ENCODE peak calls at places on chromosomes 7 and 10, in seven cellular contexts. R, D, K, S, M, V and A are unnamed samples.
A peak's percentile ranks its signal among the peaks of the same experiment; 100 is the strongest.

GRCh38 chr10:79244068-79244442 is 103.2 kb upstream of the PPIF start:
- DNase-seq in R (no peak), D (no peak), K (no peak), S (no peak), M (no peak), V (no peak), A (no peak)

GRCh38 chr10:89888647-89889046 is 187.3 kb downstream of the KIF20B start:
- DNase-seq in R (no peak), D (no peak), K (no peak), S (peak; percentile 25), M (peak; percentile 6), V (no peak), A (no peak)

GRCh38 chr7:130841416-130841815 is 107.4 kb upstream of the KLF14 start:
- DNase-seq in R (no peak), D (no peak), K (no peak), S (no peak), M (no peak), V (no peak), A (no peak)

GRCh38 chr10:21526952-21527633 is 1.6 kb upstream of the SKIDA1 start:
- DNase-seq in R (peak; percentile 71), D (peak; percentile 73), K (peak; percentile 42), S (peak; percentile 69), M (peak; percentile 58), V (no peak), A (peak; percentile 62)

GRCh38 chr10:74928742-74929191 is 102.4 kb downstream of the KAT6B start:
- DNase-seq in R (no peak), D (peak; percentile 59), K (no peak), S (no peak), M (no peak), V (no peak), A (peak; percentile 49)

GRCh38 chr7:138032186-138032585 is 30.3 kb upstream of the CREB3L2 start:
- DNase-seq in R (no peak), D (no peak), K (no peak), S (no peak), M (no peak), V (no peak), A (no peak)

GRCh38 chr7:150404785-150405583 is 25.9 kb downstream of the ZNF775 start:
- DNase-seq in R (peak; percentile 90), D (peak; percentile 92), K (peak; percentile 78), S (peak; percentile 93), M (peak; percentile 91), V (peak; percentile 73), A (peak; percentile 82)

GRCh38 chr7:137944168-137944567 is 57.7 kb downstream of the CREB3L2 start:
- DNase-seq in R (no peak), D (peak; percentile 96), K (peak; percentile 83), S (no peak), M (no peak), V (no peak), A (peak; percentile 58)

GRCh38 chr10:132967540-132967939 is 25.2 kb upstream of the CFAP46 start:
- DNase-seq in R (no peak), D (no peak), K (no peak), S (no peak), M (peak; percentile 66), V (no peak), A (no peak)

GRCh38 chr10:119677126-119677525 is 25.9 kb downstream of the BAG3 start:
- DNase-seq in R (no peak), D (no peak), K (no peak), S (no peak), M (no peak), V (no peak), A (no peak)

GRCh38 chr7:2248984-2249694 is 7.1 kb downstream of the NUDT1 start:
- DNase-seq in R (peak; percentile 66), D (peak; percentile 98), K (peak; percentile 94), S (peak; percentile 67), M (peak; percentile 53), V (peak; percentile 25), A (peak; percentile 96)

GRCh38 chr7:4056552-4057288 is 625.4 kb upstream of the FOXK1 start:
- DNase-seq in R (no peak), D (no peak), K (no peak), S (no peak), M (no peak), V (no peak), A (no peak)

GRCh38 chr7:35971133-35971995 is 170.5 kb downstream of the SEPTIN7 start:
- DNase-seq in R (no peak), D (no peak), K (no peak), S (no peak), M (peak; percentile 21), V (no peak), A (no peak)

GRCh38 chr7:151339651-151340377 is 1.8 kb upstream of the NUB1 start:
- DNase-seq in R (no peak), D (no peak), K (no peak), S (no peak), M (no peak), V (no peak), A (no peak)

GRCh38 chr7:91940171-91940570 is 491 bp upstream of the AKAP9 start:
- DNase-seq in R (peak; percentile 20), D (peak; percentile 28), K (peak; percentile 22), S (peak; percentile 28), M (peak; percentile 45), V (no peak), A (peak; percentile 33)

GRCh38 chr7:38195804-38196595 is 18.0 kb downstream of the STARD3NL start:
- DNase-seq in R (no peak), D (no peak), K (peak; percentile 35), S (no peak), M (no peak), V (no peak), A (peak; percentile 47)

GRCh38 chr7:155602750-155603149 is 41.7 kb upstream of the RBM33 start:
- DNase-seq in R (no peak), D (no peak), K (no peak), S (no peak), M (no peak), V (no peak), A (no peak)

DNA sequence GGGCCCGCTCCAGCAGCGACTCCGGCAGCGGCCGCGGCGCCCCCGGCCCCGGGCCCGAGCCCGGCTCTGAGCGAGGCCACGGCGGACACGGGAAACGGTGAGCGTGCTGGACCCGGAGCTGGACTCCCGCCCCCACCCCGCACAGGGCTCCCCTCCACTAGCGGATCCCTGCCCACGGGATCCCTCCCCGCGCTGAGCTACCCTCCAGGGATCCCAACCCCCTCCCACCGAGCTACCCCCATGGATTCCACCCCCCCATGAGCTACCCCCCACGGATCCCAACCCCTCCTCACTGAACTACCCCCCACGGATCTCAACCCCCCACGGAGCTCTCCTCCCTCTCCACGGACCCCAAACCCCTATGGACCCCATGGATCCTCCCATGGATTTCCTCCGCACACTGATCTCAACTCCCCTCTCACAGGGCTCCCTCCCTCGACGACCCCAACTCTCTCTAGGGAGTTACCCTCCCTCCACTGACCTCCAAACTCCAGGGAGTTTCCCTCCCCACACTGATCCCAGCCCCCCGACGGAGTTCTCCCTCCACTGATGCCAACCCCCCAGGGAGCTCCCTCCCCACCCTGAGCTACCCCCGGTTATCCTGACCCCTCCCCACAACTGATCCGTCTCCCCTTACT is 20.6 kb upstream of the HSPB1 start:
- DNase-seq in R (no peak), D (no peak), K (no peak), S (no peak), M (no peak), V (no peak), A (no peak)
- H3K4me3 ChIP-seq in R (peak overlapping the region; percentile 70), D (peak overlapping the region; percentile 53), K (peak overlapping the region; percentile 17), S (no peak overlapping the region), M (no peak overlapping the region), V (peak overlapping the region; percentile 51), A (peak overlapping the region; percentile 27)

GRCh38 chr7:27633062-27633461 is 29.6 kb downstream of the HIBADH start:
- DNase-seq in R (no peak), D (no peak), K (no peak), S (no peak), M (no peak), V (no peak), A (no peak)

GRCh38 chr7:27631411-27631810 is 31.3 kb downstream of the HIBADH start:
- DNase-seq in R (no peak), D (peak; percentile 66), K (no peak), S (no peak), M (no peak), V (no peak), A (peak; percentile 59)

GRCh38 chr7:27627146-27627545 is 35.5 kb downstream of the HIBADH start:
- DNase-seq in R (no peak), D (no peak), K (no peak), S (no peak), M (no peak), V (no peak), A (no peak)
- TF ChIP-seq CTCF in R (no peak), D (no peak), K (no peak), S (no peak), M (no peak), V (no peak), A (no peak)

GRCh38 chr10:69549959-69550358 is 23.3 kb downstream of the NEUROG3 start:
- DNase-seq in R (no peak), D (no peak), K (no peak), S (no peak), M (no peak), V (no peak), A (peak; percentile 1)
- H3K4me3 ChIP-seq in R (no peak overlapping the region), D (no peak overlapping the region), K (no peak overlapping the region), S (no peak overlapping the region), M (no peak overlapping the region), V (no peak overlapping the region), A (no peak overlapping the region)

GRCh38 chr7:98640375-98640774 is 23.3 kb downstream of the NPTX2 start:
- DNase-seq in R (no peak), D (no peak), K (no peak), S (no peak), M (no peak), V (no peak), A (no peak)
- TF ChIP-seq CTCF in R (no peak), D (no peak), K (no peak), S (no peak), M (no peak), V (no peak), A (no peak)

GRCh38 chr10:102869290-102870198 is at the start of gene AS3MT:
- DNase-seq in R (peak; percentile 58), D (no peak), K (no peak), S (peak; percentile 27), M (peak; percentile 10), V (no peak), A (no peak)
- H3K4me3 ChIP-seq in R (peak within 1 kb of the TSS; percentile 44), D (peak within 1 kb of the TSS; percentile 59), K (peak within 1 kb of the TSS; percentile 59), S (peak within 1 kb of the TSS; percentile 31), M (no peak within 1 kb of the TSS), V (peak within 1 kb of the TSS; percentile 62), A (peak within 1 kb of the TSS; percentile 56)

GRCh38 chr10:43197834-43198681 is 59.8 kb downstream of the CSGALNACT2 start:
- DNase-seq in R (peak; percentile 11), D (peak; percentile 26), K (peak; percentile 16), S (no peak), M (peak; percentile 21), V (no peak), A (no peak)
- TF ChIP-seq CTCF in R (no peak), D (peak; percentile 58), K (peak; percentile 68), S (no peak), M (no peak), V (no peak), A (peak; percentile 47)